ENCODE peak calls at places on chromosomes 6 and 20, in seven cellular contexts. D is HepG2, A is K562, J is HCT116, U is SK-N-SH, P is GM12878, I is H1. N is an unnamed sample.

GRCh38 chr6:34196116-34196832 is 40.4 kb upstream of the HMGA1 start:
- DNase-seq in D (no peak), A (peak; percentile 96), J (peak; percentile 26), U (peak; percentile 94), P (peak; percentile 28), I (peak; percentile 91), N (no peak)

GRCh38 chr6:33375143-33375649 is 16.4 kb upstream of the KIFC1 start:
- DNase-seq in D (no peak), A (no peak), J (no peak), U (peak; percentile 63), P (no peak), I (no peak), N (no peak)

GRCh38 chr20:12171927-12172581 is 254.4 kb downstream of the BTBD3 start:
- DNase-seq in D (no peak), A (no peak), J (no peak), U (no peak), P (no peak), I (no peak), N (no peak)

GRCh38 chr20:6265204-6265904 is 142.5 kb upstream of the FERMT1 start:
- DNase-seq in D (peak; percentile 55), A (no peak), J (peak; percentile 7), U (peak; percentile 22), P (no peak), I (no peak), N (peak; percentile 39)

GRCh38 chr20:48843125-48843806 is 15.5 kb upstream of the PREX1 start:
- DNase-seq in D (no peak), A (peak; percentile 71), J (no peak), U (no peak), P (no peak), I (no peak), N (no peak)

GRCh38 chr20:219290-220115 is 7.6 kb upstream of the DEFB129 start:
- DNase-seq in D (peak; percentile 43), A (no peak), J (peak; percentile 27), U (peak; percentile 34), P (no peak), I (no peak), N (peak; percentile 35)

GRCh38 chr6:97702226-97702625 is 419.2 kb upstream of the MMS22L start:
- DNase-seq in D (no peak), A (no peak), J (no peak), U (peak; percentile 17), P (no peak), I (no peak), N (no peak)

GRCh38 chr6:135066806-135067205 is 12.2 kb upstream of the HBS1L start:
- DNase-seq in D (no peak), A (no peak), J (no peak), U (no peak), P (no peak), I (no peak), N (no peak)

GRCh38 chr6:110285306-110286060 is 72.7 kb downstream of the METTL24 start:
- DNase-seq in D (no peak), A (no peak), J (no peak), U (no peak), P (no peak), I (no peak), N (no peak)

GRCh38 chr20:62583424-62583920 is 58.8 kb upstream of the SLCO4A1 start:
- DNase-seq in D (no peak), A (no peak), J (no peak), U (no peak), P (no peak), I (no peak), N (no peak)

GRCh38 chr6:133360194-133360593 is 119.0 kb downstream of the EYA4 start:
- DNase-seq in D (no peak), A (no peak), J (no peak), U (no peak), P (no peak), I (no peak), N (no peak)

GRCh38 chr20:61874421-61875068 is 191.1 kb downstream of the TAF4 start:
- DNase-seq in D (peak; percentile 25), A (peak; percentile 23), J (peak; percentile 32), U (no peak), P (no peak), I (peak; percentile 77), N (peak; percentile 51)

GRCh38 chr6:109867970-109868358 is 110.1 kb upstream of the GPR6 start:
- DNase-seq in D (no peak), A (no peak), J (no peak), U (no peak), P (no peak), I (no peak), N (no peak)

GRCh38 chr6:33923857-33924514 is 120.2 kb upstream of the MLN start:
- DNase-seq in D (no peak), A (no peak), J (no peak), U (peak; percentile 39), P (no peak), I (no peak), N (no peak)

GRCh38 chr6:6908116-6908515 is 199.6 kb upstream of the RREB1 start:
- DNase-seq in D (no peak), A (no peak), J (no peak), U (no peak), P (no peak), I (no peak), N (no peak)

GRCh38 chr6:159074120-159074684 is 29.4 kb upstream of the TAGAP start:
- DNase-seq in D (no peak), A (peak; percentile 65), J (peak; percentile 41), U (peak; percentile 68), P (no peak), I (no peak), N (peak; percentile 22)

GRCh38 chr20:52926505-52926904 is 45.7 kb upstream of the TSHZ2 start:
- DNase-seq in D (no peak), A (no peak), J (no peak), U (no peak), P (no peak), I (no peak), N (no peak)

GRCh38 chr20:32918751-32919150 is 60.0 kb downstream of the EFCAB8 start:
- DNase-seq in D (no peak), A (no peak), J (no peak), U (no peak), P (no peak), I (no peak), N (no peak)

GRCh38 chr20:4810446-4811019 is 88.8 kb downstream of the PRND start:
- DNase-seq in D (no peak), A (no peak), J (no peak), U (no peak), P (no peak), I (no peak), N (no peak)

GRCh38 chr6:114733596-114733995 is 390.8 kb upstream of the HS3ST5 start:
- DNase-seq in D (no peak), A (no peak), J (no peak), U (no peak), P (no peak), I (no peak), N (no peak)

GRCh38 chr6:157823001-157823522 is at the start of gene SNX9:
- DNase-seq in D (peak; percentile 54), A (peak; percentile 89), J (peak; percentile 29), U (peak; percentile 92), P (no peak), I (peak; percentile 72), N (peak; percentile 32)

GRCh38 chr6:144434308-144434990 is 149.3 kb downstream of the UTRN start:
- DNase-seq in D (no peak), A (no peak), J (no peak), U (no peak), P (no peak), I (no peak), N (no peak)

GRCh38 chr6:37512400-37512958 is 12.8 kb upstream of the CCDC167 start:
- DNase-seq in D (no peak), A (no peak), J (no peak), U (no peak), P (no peak), I (peak; percentile 71), N (no peak)

GRCh38 chr6:37513155-37513554 is 13.5 kb upstream of the CCDC167 start:
- DNase-seq in D (no peak), A (no peak), J (no peak), U (no peak), P (no peak), I (no peak), N (no peak)

GRCh38 chr6:37514377-37514776 is 14.7 kb upstream of the CCDC167 start:
- DNase-seq in D (no peak), A (no peak), J (no peak), U (no peak), P (no peak), I (no peak), N (no peak)

GRCh38 chr6:37514840-37515239 is 15.1 kb upstream of the CCDC167 start:
- DNase-seq in D (no peak), A (no peak), J (no peak), U (no peak), P (no peak), I (no peak), N (no peak)

GRCh38 chr6:37513576-37513975 is 13.9 kb upstream of the CCDC167 start:
- DNase-seq in D (no peak), A (no peak), J (no peak), U (no peak), P (no peak), I (no peak), N (no peak)
- H3K9ac ChIP-seq in D (no peak overlapping the region), A (no peak overlapping the region), J (no peak overlapping the region), U (no peak overlapping the region), P (no peak overlapping the region), I (no peak overlapping the region), N (peak overlapping the region; percentile 61)

DNA sequence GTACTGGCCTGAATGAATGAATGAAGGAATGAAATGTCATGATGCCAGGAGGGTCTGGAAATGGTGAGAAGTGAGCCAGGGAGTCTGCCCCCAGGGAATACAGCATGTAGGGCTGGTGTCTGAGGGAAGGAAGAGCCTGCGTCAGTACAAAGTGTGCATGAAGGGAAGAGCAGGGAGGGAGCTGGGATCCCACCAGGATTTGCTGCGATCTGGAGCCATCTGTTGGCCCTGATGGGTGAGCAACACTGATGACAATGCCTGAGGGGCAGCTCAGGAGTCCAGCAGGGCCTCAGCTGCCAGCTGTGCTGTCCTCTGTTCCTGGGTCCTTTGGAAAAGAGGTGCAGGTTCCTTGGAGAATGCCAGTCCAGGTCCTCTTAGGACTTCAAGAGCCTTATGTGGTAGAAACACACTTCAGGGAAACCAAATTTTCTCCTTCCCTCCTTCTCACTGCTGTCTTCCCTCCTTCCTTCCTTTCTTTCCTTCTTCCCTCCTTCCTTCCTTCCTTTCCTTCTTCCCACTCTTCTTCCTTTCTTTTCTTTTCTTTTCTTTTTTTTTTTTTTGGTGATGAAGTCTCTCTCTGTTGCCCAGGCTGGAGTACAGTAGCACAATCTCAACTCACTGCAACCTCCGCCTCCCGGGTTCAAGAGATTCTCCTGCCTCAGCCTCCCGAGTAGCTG is 11.5 kb downstream of the BPI start:
- DNase-seq in D (no peak), A (no peak), J (no peak), U (peak; percentile 32), P (no peak), I (no peak), N (no peak)
- TF ChIP-seq YY1 in D (no peak), A (no peak), J (no peak), U (no peak), P (no peak), I (no peak), N (no peak)

GRCh38 chr6:27141013-27141412 is 106.5 kb upstream of the PRSS16 start:
- DNase-seq in D (no peak), A (no peak), J (no peak), U (no peak), P (no peak), I (no peak), N (no peak)
- H3K9ac ChIP-seq in D (no peak overlapping the region), A (peak overlapping the region; percentile 74), J (no peak overlapping the region), U (peak overlapping the region; percentile 72), P (peak overlapping the region; percentile 66), I (peak overlapping the region; percentile 39), N (peak overlapping the region; percentile 57)

DNA sequence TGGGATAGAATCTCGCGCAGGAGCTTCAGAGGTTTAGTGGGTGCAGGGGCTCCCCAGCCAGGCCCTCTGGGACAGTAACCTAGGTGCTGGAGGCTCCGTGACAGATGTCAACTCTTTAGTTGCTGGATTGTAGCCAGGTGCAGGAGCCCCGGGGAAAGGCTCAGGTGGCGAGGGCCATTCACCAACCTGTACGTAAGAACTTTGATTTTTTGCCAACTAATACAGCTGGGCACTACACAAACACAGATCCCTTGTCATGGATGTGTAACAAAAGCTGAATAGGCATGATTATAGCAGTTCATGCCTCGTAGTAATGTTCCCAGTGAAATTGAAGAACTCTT is 82.6 kb downstream of the CDC5L start:
- DNase-seq in D (no peak), A (no peak), J (no peak), U (no peak), P (no peak), I (no peak), N (no peak)
- TF ChIP-seq YY1 in D (no peak), A (no peak), J (no peak), U (no peak), P (no peak), I (no peak), N (no peak)

N was measured in NT2/D1.